ENCODE peak calls at places on chromosomes 13 and 19, in four cellular contexts. F is brain microvascular endothelial cell, U is gastrocnemius medialis, V is tibial artery. Q is an unnamed sample.

GRCh38 chr13:25455146-25455545 is 83.4 kb downstream of the ATP8A2 start:
- DNase-seq in U (no peak), V (no peak), F (no peak), Q (no peak)

GRCh38 chr19:49847731-49848696 is 2.9 kb upstream of the PTOV1 start:
- DNase-seq in V (no peak), F (peak), U (no peak), Q (no peak)

GRCh38 chr13:24362435-24362951 is 53.1 kb downstream of the C1QTNF9 start:
- DNase-seq in F (no peak), V (no peak), U (no peak), Q (no peak)

GRCh38 chr13:60583196-60583908 is 186.3 kb downstream of the TDRD3 start:
- DNase-seq in F (peak), U (no peak), V (peak), Q (no peak)

GRCh38 chr13:99067160-99067985 is 89.5 kb upstream of the DOCK9 start:
- DNase-seq in V (no peak), F (peak), U (no peak), Q (no peak)

GRCh38 chr19:39104104-39104708 is 20.0 kb downstream of the ACP7 start:
- DNase-seq in U (no peak), F (no peak), V (no peak), Q (no peak)

GRCh38 chr19:16628984-16629691 is 1.1 kb upstream of the MED26 start:
- DNase-seq in V (peak), U (peak), F (peak), Q (no peak)

GRCh38 chr13:43285891-43286602 is 262.7 kb downstream of the DNAJC15 start:
- DNase-seq in F (peak), U (no peak), V (peak), Q (no peak)

GRCh38 chr19:389246-389934 is 19.6 kb downstream of the C2CD4C start:
- DNase-seq in U (no peak), V (no peak), F (no peak), Q (no peak)

GRCh38 chr13:40252241-40252640 is 414.2 kb downstream of the FOXO1 start:
- DNase-seq in F (no peak), U (no peak), V (no peak), Q (no peak)

GRCh38 chr13:76792680-76793334 is 93.4 kb downstream of the KCTD12 start:
- DNase-seq in U (peak), V (peak), F (peak), Q (no peak)

DNA sequence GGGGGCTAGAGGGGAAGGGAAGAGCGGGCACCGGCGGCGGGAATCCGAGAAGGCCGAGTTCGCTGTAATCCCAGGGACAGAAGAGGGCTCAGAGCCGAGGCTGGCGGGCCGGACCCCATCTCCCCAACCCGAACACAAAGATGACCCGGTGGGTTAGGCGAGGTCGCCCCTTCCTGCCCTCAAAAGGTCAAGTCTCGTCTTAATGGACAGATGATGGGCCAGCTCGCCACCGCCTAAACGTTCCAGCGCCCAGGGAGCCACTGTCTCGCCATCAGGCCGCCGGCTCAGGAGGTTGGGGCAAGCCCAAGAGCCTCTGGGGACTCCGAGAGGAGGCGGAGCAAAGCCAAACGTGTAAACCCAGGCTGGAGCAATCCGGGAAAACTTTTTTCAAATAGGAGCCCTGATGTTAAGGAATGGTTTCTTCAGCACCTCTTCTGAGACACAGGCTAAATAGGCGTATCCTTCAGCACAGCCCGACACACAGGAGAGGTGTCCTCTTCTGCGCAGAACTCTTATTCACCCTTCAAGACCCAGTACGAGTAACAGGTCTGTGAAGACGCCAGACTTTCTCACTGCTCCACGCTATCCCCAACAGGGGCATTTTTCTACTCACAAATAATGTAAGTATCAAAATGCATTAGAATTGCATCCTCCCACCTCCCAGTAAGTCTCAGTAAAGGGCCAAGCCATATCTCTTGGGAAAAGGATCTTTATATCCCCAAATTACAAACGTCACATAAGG is 6.3 kb upstream of the POU4F1 start:
- DNase-seq in V (no peak), F (no peak), U (no peak), Q (no peak)
- H3K4me3 ChIP-seq in V (peak), F (peak), U (peak), Q (peak)

GRCh38 chr19:13758795-13759194 is 5.5 kb upstream of the MRI1 start:
- DNase-seq in V (no peak), F (no peak), U (no peak), Q (no peak)

GRCh38 chr19:13764101-13764807 is at the start of gene MRI1:
- DNase-seq in U (peak), V (peak), F (no peak), Q (peak)

GRCh38 chr19:13762635-13763235 is 1.6 kb upstream of the MRI1 start:
- DNase-seq in U (no peak), F (no peak), V (no peak), Q (no peak)

GRCh38 chr19:13763300-13763699 is 1.0 kb upstream of the MRI1 start:
- DNase-seq in V (no peak), F (no peak), U (no peak), Q (no peak)

GRCh38 chr19:13761423-13761822 is 2.9 kb upstream of the MRI1 start:
- DNase-seq in U (no peak), V (no peak), F (no peak), Q (no peak)
- TF ChIP-seq CTCF in U (no peak), V (no peak), F (peak), Q (no peak)

GRCh38 chr13:111897846-111898215 is 169.1 kb upstream of the SOX1 start:
- DNase-seq in U (no peak), F (no peak), V (no peak), Q (no peak)

GRCh38 chr13:111895896-111896821 is 170.8 kb upstream of the SOX1 start:
- DNase-seq in U (no peak), F (no peak), V (no peak), Q (no peak)

GRCh38 chr13:111897178-111897845 is 169.6 kb upstream of the SOX1 start:
- DNase-seq in U (no peak), F (no peak), V (no peak), Q (no peak)

GRCh38 chr13:111893607-111894443 is 173.1 kb upstream of the SOX1 start:
- DNase-seq in V (no peak), F (no peak), U (no peak), Q (no peak)

DNA sequence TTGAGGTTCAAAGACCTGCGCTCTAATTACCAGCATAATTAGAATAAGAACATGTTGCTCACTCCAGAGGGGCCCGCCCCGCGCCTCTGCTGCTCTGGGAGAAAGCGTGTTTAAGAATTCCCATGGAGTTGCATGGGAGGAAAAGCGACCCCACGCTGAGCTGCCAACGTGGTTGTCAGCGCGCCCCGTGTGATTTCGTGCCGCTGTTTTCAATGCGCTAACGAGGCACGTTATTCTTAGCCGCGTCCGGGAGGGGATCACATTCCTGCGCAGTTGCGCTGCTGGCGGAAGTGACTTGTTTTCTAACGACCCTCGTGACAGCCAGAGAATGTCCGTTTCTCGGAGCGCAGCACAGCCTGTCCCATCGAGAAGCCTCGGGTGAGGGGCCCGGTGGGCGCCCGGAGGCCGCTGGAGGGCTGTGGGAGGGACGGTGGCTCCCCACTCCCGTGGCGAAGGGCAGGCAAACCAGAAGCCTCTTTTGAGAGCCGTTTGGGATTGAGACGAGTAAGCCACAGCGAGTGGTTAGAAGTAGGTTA is 173.8 kb upstream of the SOX1 start:
- DNase-seq in U (no peak), V (no peak), F (peak), Q (no peak)
- H3K4me3 ChIP-seq in U (peak), V (no peak), F (peak), Q (no peak)

DNA sequence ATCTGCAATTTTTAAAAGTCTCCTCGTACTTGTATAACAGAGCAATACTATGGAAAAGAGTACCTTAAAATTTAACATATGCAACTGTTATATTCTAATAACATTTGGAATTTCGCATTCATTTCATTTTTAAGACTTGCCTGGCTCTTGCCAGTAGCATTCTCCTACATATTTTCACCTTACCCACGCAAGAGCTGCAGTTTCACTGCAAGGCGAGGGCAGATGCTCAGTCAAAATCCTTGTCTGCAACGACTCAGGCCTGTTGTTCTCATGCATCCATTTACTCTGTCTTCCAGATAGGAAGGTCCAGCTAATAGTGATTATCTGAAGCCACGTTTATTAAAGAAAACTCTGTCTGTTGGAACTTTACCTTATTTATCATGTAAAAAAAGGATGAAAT is 227.0 kb upstream of the RFC3 start:
- DNase-seq in F (no peak), V (no peak), U (no peak), Q (no peak)
- TF ChIP-seq CTCF in F (no peak), V (no peak), U (no peak), Q (no peak)